ENCODE peak calls at places on chromosome 19, in six cellular contexts. F is aorta; N is lower leg skin; E is stomach; V is CD8-positive, alpha-beta memory T cell; K is heart right ventricle. A is an unnamed sample.

GRCh38 chr19:3189702-3190469 is 4.2 kb downstream of the NCLN start:
- DNase-seq in K (no peak), N (no peak), F (peak), V (no peak), E (no peak), A (peak)

GRCh38 chr19:41376241-41376997 is at the start of gene TMEM91:
- DNase-seq in N (peak), K (peak), F (peak), V (no peak), E (peak), A (peak)

GRCh38 chr19:15142313-15142712 is 35.1 kb downstream of the SYDE1 start:
- DNase-seq in F (no peak), E (no peak), K (no peak), V (no peak), N (no peak), A (no peak)

GRCh38 chr19:16315825-16316505 is 8.7 kb upstream of the KLF2 start:
- DNase-seq in F (no peak), V (no peak), K (peak), N (no peak), E (no peak), A (no peak)

GRCh38 chr19:2112516-2113320 is 16.0 kb downstream of the IZUMO4 start:
- DNase-seq in E (no peak), K (no peak), F (no peak), N (no peak), V (no peak), A (no peak)

GRCh38 chr19:17402982-17403855 is 2.2 kb downstream of the BST2 start:
- DNase-seq in K (no peak), E (no peak), N (no peak), V (no peak), F (peak), A (peak)

GRCh38 chr19:29191005-29191404 is 21.9 kb downstream of the UQCRFS1 start:
- DNase-seq in V (no peak), N (no peak), K (no peak), F (no peak), E (no peak), A (no peak)

GRCh38 chr19:50425581-50425980 is 6.8 kb downstream of the SPIB start:
- DNase-seq in V (no peak), E (no peak), F (no peak), K (no peak), N (no peak), A (no peak)

GRCh38 chr19:2239771-2240770 is 3.4 kb downstream of the SF3A2 start:
- DNase-seq in V (peak), K (no peak), E (no peak), N (no peak), F (no peak), A (peak)

DNA sequence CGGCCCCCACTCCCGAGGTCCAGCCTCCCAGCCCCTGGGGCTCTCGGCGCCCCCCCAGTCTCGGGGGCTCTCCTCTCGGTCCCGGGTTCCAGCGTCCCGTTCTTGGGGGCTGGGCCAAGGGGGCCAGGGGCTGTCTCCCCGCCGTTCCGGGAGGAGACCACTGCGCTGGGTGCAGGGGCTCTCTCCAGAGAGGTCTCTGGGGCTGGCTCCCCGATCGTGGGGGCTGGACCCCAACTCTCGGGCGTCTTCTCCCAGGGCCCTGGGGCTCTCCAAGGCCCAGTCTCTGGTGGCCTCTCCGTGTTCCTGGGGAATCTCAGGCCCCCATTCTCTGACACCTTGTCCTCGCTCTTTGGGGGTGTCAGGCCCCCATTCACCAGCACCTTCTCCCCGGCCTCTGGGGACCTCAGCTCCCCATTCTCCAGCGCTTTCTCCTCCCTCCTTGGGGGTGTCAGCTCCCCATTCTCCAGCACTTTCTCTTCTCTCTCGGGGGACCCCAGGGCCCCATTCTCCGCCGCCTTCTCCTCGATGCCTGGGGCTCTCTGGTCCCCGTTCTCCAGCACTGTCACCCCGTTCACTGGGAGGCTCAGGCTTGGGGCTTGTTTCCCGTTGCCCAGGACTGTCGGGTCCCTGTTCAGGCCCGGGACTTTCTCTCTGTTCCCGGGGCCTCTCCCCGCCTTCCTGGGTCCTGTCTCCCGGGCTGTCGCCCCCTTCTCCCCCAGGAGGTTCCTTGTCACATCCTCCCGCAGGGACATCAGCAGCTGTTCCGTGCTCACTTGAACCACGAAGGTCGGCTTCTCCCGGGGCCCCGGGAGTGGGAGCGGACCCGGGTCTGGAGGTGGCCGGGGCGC is 13.7 kb downstream of the LMTK3 start:
- DNase-seq in K (no peak), N (no peak), F (peak), V (no peak), E (no peak), A (no peak)
- H3K4me3 ChIP-seq in K (peak), N (no peak), F (no peak), V (no peak), E (peak), A (no peak)

GRCh38 chr19:35842666-35843272 is 9.5 kb downstream of the NPHS1 start:
- DNase-seq in F (no peak), V (no peak), E (no peak), N (no peak), K (no peak), A (no peak)

GRCh38 chr19:35844482-35845214 is 7.7 kb downstream of the NPHS1 start:
- DNase-seq in E (no peak), V (no peak), K (no peak), N (no peak), F (no peak), A (no peak)

GRCh38 chr19:35845215-35846037 is 6.9 kb downstream of the NPHS1 start:
- DNase-seq in V (no peak), E (no peak), F (no peak), N (no peak), K (no peak), A (peak)

GRCh38 chr19:35841961-35842595 is 10.2 kb downstream of the NPHS1 start:
- DNase-seq in V (no peak), E (no peak), K (no peak), F (no peak), N (no peak), A (no peak)

GRCh38 chr19:35843676-35844481 is 8.4 kb downstream of the NPHS1 start:
- DNase-seq in V (no peak), N (no peak), F (no peak), E (peak), K (no peak), A (peak)
- H3K4me3 ChIP-seq in V (no peak), N (no peak), F (no peak), E (no peak), K (no peak), A (no peak)

DNA sequence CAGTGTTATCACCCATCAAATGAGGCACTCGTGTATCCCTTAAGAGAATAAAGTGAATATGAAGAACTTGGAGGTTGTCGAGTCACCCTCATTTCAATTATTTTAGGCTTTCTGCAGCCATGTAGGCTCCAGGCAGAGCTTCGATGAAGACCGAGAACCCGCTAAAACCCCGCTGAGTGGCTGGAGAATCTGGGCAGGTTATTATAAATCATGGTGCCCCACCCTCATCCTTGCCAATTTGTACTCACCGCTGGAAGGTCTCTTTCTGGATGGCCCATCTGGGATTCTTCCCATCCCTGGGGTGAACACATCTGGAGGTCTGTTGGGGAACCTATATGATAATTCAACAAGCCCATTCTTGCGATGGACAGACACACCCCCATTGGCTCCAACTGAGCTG is 190.8 kb downstream of the ZNF536 start:
- DNase-seq in F (no peak), N (no peak), E (no peak), V (no peak), K (no peak), A (peak)
- H3K4me3 ChIP-seq in F (no peak), N (no peak), E (no peak), V (no peak), K (no peak), A (no peak)

GRCh38 chr19:20999731-21000352 is 20.6 kb upstream of the ZNF430 start:
- DNase-seq in F (peak), K (peak), E (peak), N (peak), V (peak), A (peak)
- H3K4me3 ChIP-seq in F (no peak), K (peak), E (peak), N (no peak), V (peak), A (peak)

DNA sequence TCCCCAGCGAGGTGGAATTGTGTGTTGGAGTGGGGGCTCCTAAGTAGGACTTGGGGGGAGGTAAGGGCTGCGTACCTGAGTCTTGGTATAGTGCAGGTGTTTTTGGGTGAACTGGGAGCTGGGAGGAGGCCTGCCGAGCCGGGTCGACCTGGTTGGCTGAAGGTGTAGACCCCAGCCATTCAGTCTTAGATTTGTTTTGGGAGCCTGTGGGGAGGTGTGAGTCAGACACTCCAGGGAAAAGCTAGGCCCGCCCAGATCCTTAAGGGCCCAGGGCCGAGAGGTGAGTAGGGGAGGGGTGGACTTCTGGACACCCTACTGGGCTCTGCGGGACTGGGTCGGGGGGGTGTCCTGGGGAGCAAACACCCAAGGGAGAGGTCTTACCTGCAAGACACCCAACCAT is 935 bp downstream of the CRB3 start:
- DNase-seq in K (no peak), F (no peak), V (no peak), N (no peak), E (peak), A (peak)
- H3K4me3 ChIP-seq in K (no peak), F (no peak), V (no peak), N (no peak), E (peak), A (peak)

GRCh38 chr19:21604941-21605548 is 99.6 kb downstream of the ZNF429 start:
- DNase-seq in N (no peak), K (peak), V (no peak), F (no peak), E (no peak), A (no peak)
- H3K4me3 ChIP-seq in N (peak), K (peak), V (peak), F (peak), E (peak), A (no peak)

DNA sequence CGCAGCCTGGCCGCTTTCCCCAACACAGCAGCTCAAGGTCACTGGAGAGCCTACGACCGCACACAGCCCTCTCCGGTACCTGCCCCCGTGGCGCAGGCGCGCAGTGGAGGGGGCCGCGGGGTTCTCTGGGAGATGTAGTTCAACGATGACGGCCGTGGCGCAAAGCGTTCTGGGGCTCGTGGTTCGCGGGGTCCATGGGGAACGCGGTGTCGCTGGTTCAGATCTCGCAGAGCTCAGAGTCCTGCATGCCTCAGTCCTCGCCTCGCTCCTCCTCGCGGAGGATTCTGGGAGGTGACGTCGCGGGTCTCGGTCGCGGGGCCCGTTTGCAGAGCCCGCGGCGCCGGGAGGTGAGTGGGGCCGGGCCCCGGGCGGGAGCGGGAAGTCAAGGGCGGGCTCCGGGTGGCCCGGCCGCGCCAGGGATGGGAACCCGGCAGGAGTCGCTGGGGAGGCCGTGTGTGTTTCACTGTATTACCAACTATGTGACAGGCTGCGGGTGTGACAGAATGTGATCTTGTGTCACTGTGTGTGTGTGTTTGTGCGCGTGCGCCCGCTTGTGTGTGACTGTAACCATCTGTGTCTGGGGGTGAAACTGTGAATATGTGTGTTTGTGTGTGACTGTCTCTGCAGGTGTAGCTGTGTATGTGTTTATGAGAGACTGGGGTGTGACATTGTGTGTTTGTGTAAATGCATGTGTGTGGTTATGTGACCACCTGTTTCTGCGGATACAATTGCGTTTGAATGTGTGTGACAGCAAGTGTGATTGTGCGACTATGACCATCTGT is at the start of gene ZNF527:
- DNase-seq in F (peak), K (peak), N (peak), V (peak), E (peak), A (peak)
- H3K4me3 ChIP-seq in F (peak), K (peak), N (peak), V (peak), E (peak), A (peak)

A was measured in endodermal cell.